ENCODE peak calls at places on chromosomes 5 and 9, in seven cellular contexts. S is lower lobe of right lung, Y is EH, L is HTR-8/SVneo, W is mesothelial cell of epicardium, F is GM04504, I is NCI-H774. P is an unnamed sample.

GRCh38 chr9:69621735-69622460 is 50.3 kb downstream of the APBA1 start:
- DNase-seq in S (no peak), Y (no peak), L (no peak), W (no peak), F (no peak), I (no peak), P (no peak)

GRCh38 chr5:2860101-2860500 is 108.6 kb upstream of the IRX2 start:
- DNase-seq in S (no peak), Y (no peak), L (no peak), W (no peak), F (no peak), I (no peak), P (no peak)

GRCh38 chr5:171825046-171825445 is 39.4 kb downstream of the SMIM23 start:
- DNase-seq in S (no peak), Y (no peak), L (no peak), W (no peak), F (no peak), I (no peak), P (no peak)

GRCh38 chr5:163908253-163908652 is 402.8 kb downstream of the MAT2B start:
- DNase-seq in S (no peak), Y (no peak), L (no peak), W (no peak), F (no peak), I (no peak), P (no peak)

GRCh38 chr5:167801999-167802398 is 489.4 kb upstream of the WWC1 start:
- DNase-seq in S (no peak), Y (no peak), L (no peak), W (no peak), F (no peak), I (no peak), P (no peak)

GRCh38 chr9:2758162-2758950 is 41.0 kb downstream of the KCNV2 start:
- DNase-seq in S (no peak), Y (peak), L (no peak), W (no peak), F (no peak), I (no peak), P (no peak)

GRCh38 chr5:75081510-75081909 is 29.2 kb upstream of the GCNT4 start:
- DNase-seq in S (no peak), Y (no peak), L (no peak), W (no peak), F (no peak), I (no peak), P (no peak)

GRCh38 chr9:87436694-87437093 is 61.0 kb upstream of the DAPK1 start:
- DNase-seq in S (no peak), Y (peak), L (no peak), W (no peak), F (no peak), I (no peak), P (no peak)

GRCh38 chr5:53733853-53734252 is 173.4 kb downstream of the NDUFS4 start:
- DNase-seq in S (no peak), Y (no peak), L (no peak), W (no peak), F (no peak), I (no peak), P (peak)

GRCh38 chr9:124270504-124271335 is 13.0 kb downstream of the NEK6 start:
- DNase-seq in S (peak), Y (no peak), L (no peak), W (no peak), F (no peak), I (no peak), P (no peak)

GRCh38 chr5:38780950-38781349 is 64.9 kb upstream of the OSMR start:
- DNase-seq in S (no peak), Y (peak), L (no peak), W (no peak), F (peak), I (no peak), P (no peak)

GRCh38 chr5:132883261-132883834 is 9.9 kb downstream of the LEAP2 start:
- DNase-seq in S (no peak), Y (peak), L (peak), W (no peak), F (peak), I (peak), P (peak)